ENCODE peak calls at places on chromosome 9, in five cellular contexts. H, Z, K, G and N are unnamed samples.
A peak's percentile ranks its signal among the peaks of the same experiment; 100 is the strongest.

GRCh38 chr9:84003246-84003645 is 22.6 kb downstream of the RMI1 start:
- DNase-seq in K (no peak), Z (no peak), H (no peak), G (no peak), N (no peak)

GRCh38 chr9:121698627-121699270 is 47.3 kb downstream of the DAB2IP start:
- DNase-seq in H (peak; percentile 61), G (no peak), K (no peak), Z (no peak), N (no peak)

GRCh38 chr9:70533492-70533891 is 119.0 kb upstream of the KLF9 start:
- DNase-seq in Z (no peak), G (no peak), K (no peak), H (no peak), N (no peak)

GRCh38 chr9:14677872-14678271 is 15.4 kb downstream of the ZDHHC21 start:
- DNase-seq in H (no peak), K (no peak), G (no peak), Z (no peak), N (no peak)

GRCh38 chr9:128771094-128771721 is 519 bp downstream of the ZER1 start:
- DNase-seq in Z (no peak), H (peak; percentile 64), K (no peak), G (no peak), N (no peak)

GRCh38 chr9:81529556-81530193 is 159.7 kb downstream of the TLE1 start:
- DNase-seq in H (peak; percentile 85), Z (no peak), K (no peak), G (peak; percentile 68), N (no peak)

GRCh38 chr9:7320139-7320538 is 479.4 kb downstream of the DMAC1 start:
- DNase-seq in K (no peak), G (no peak), H (peak; percentile 94), Z (no peak), N (no peak)

GRCh38 chr9:108776920-108777650 is 78.7 kb downstream of the ACTL7B start:
- DNase-seq in K (no peak), G (no peak), Z (no peak), H (peak; percentile 13), N (no peak)

GRCh38 chr9:26975728-26976707 is 19.8 kb downstream of the IFT74 start:
- DNase-seq in Z (no peak), K (no peak), G (no peak), H (peak; percentile 49), N (no peak)

GRCh38 chr9:94875300-94876063 is 149.0 kb downstream of the AOPEP start:
- DNase-seq in K (no peak), Z (no peak), G (no peak), H (no peak), N (no peak)

GRCh38 chr9:109246533-109246932 is 74.3 kb downstream of the EPB41L4B start:
- DNase-seq in H (no peak), Z (no peak), K (no peak), G (no peak), N (no peak)

GRCh38 chr9:114719290-114719689 is 37.3 kb upstream of the TEX48 start:
- DNase-seq in K (no peak), G (no peak), H (no peak), Z (no peak), N (no peak)

GRCh38 chr9:15192856-15193255 is 114.2 kb downstream of the TTC39B start:
- DNase-seq in H (no peak), G (no peak), Z (no peak), K (no peak), N (no peak)

GRCh38 chr9:131603711-131604439 is 58.6 kb downstream of the PRRT1B start:
- DNase-seq in H (no peak), Z (no peak), K (no peak), G (no peak), N (no peak)

GRCh38 chr9:21110708-21111576 is 30.7 kb downstream of the IFNW1 start:
- DNase-seq in H (peak; percentile 68), Z (no peak), G (no peak), K (no peak), N (no peak)

GRCh38 chr9:96618209-96619108 is 1.2 kb downstream of the CDC14B start:
- DNase-seq in K (peak; percentile 69), Z (peak; percentile 38), H (peak; percentile 93), G (peak; percentile 46), N (no peak)

GRCh38 chr9:9108641-9109040 is 1309.1 kb upstream of the DMAC1 start:
- DNase-seq in H (no peak), G (no peak), Z (no peak), K (no peak), N (no peak)

GRCh38 chr9:38144421-38144820 is 75.4 kb upstream of the SHB start:
- DNase-seq in G (no peak), Z (no peak), K (peak; percentile 3), H (peak; percentile 44), N (no peak)

GRCh38 chr9:125359011-125359410 is 97.4 kb downstream of the GAPVD1 start:
- DNase-seq in H (no peak), K (no peak), G (no peak), Z (no peak), N (no peak)

GRCh38 chr9:130053504-130054427 is at the start of gene GPR107:
- DNase-seq in G (peak; percentile 70), K (peak; percentile 94), Z (peak; percentile 83), H (peak; percentile 94), N (peak; percentile 78)

GRCh38 chr9:130049431-130050210 is 4.1 kb upstream of the GPR107 start:
- DNase-seq in G (no peak), Z (no peak), H (no peak), K (no peak), N (no peak)

GRCh38 chr9:130051855-130052254 is 1.9 kb upstream of the GPR107 start:
- DNase-seq in Z (no peak), H (peak; percentile 55), G (no peak), K (no peak), N (no peak)

GRCh38 chr9:130053109-130053503 is 600 bp upstream of the GPR107 start:
- DNase-seq in K (no peak), H (no peak), G (no peak), Z (no peak), N (no peak)

DNA sequence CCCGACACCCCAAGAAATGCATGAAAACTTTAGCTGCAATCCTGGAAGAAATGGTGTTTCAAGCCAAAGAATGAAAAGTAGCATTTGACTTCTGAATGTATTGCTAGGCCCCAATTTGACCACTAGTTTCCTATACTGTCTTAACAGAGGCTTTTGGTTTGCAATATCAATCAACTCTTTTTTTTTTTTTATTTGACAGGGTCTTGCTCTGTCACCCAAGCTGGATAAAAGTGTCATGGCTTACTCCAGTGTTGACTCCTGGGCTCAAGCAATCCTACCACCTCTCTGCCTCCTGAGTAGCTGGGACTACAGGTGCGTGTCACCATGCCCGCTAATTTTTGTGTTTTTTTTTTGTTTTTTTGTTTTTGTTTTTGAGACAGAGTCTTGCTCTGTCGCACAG is 3.2 kb upstream of the GPR107 start:
- DNase-seq in G (no peak), K (no peak), H (no peak), Z (no peak), N (no peak)
- H3K4me1 ChIP-seq in G (peaks cover 12% of the 10 kb centered on the region), K (peaks cover 33% of the 10 kb centered on the region), H (peaks cover 18% of the 10 kb centered on the region), Z (peaks cover 45% of the 10 kb centered on the region), N (peaks cover 33% of the 10 kb centered on the region)

GRCh38 chr9:92986175-92987110 is 39.1 kb downstream of the FGD3 start:
- DNase-seq in K (peak; percentile 53), G (no peak), Z (no peak), H (peak; percentile 28), N (peak; percentile 65)
- H3K9me3 ChIP-seq in K (peaks cover 4% of the 10 kb centered on the region), G (no peaks in the 10 kb centered on the region), Z (peaks cover 23% of the 10 kb centered on the region), H (no peaks in the 10 kb centered on the region), N (no peaks in the 10 kb centered on the region)

GRCh38 chr9:36729902-36730301 is 157.2 kb downstream of the MELK start:
- DNase-seq in G (no peak), Z (no peak), K (no peak), H (no peak), N (no peak)
- H3K4me1 ChIP-seq in G (no peaks in the 10 kb centered on the region), Z (no peaks in the 10 kb centered on the region), K (no peaks in the 10 kb centered on the region), H (no peaks in the 10 kb centered on the region), N (no peaks in the 10 kb centered on the region)

GRCh38 chr9:35140097-35140496 is 21.7 kb upstream of the UNC13B start:
- DNase-seq in H (no peak), K (no peak), Z (no peak), G (no peak), N (no peak)
- H3K9me3 ChIP-seq in H (no peaks in the 10 kb centered on the region), K (peaks cover 4% of the 10 kb centered on the region), Z (peaks cover 40% of the 10 kb centered on the region), G (peaks cover 22% of the 10 kb centered on the region), N (peaks cover 5% of the 10 kb centered on the region)